ENCODE peak calls at places on chromosomes 11 and 22, in nine cellular contexts. P is ovary, S is kidney, T is RWPE1, Y is AG04450, Q is mammary epithelial cell, W is A549, C is keratinocyte, V is upper lobe of right lung. N is an unnamed sample.

GRCh38 chr11:77411238-77411637 is 62.7 kb downstream of the PAK1 start:
- DNase-seq in C (no peak), T (peak), V (peak), Q (peak), P (peak), W (peak), S (peak), Y (no peak), N (no peak)

GRCh38 chr11:108559904-108560303 is 33.7 kb downstream of the EXPH5 start:
- DNase-seq in C (no peak), Y (peak), T (no peak), V (no peak), W (no peak), Q (peak), S (no peak), P (no peak), N (no peak)

GRCh38 chr11:87256694-87257340 is 219.1 kb downstream of the TMEM135 start:
- DNase-seq in Q (no peak), P (no peak), Y (no peak), T (no peak), S (no peak), W (no peak), C (no peak), V (no peak), N (no peak)

GRCh38 chr11:64916040-64916847 is 765 bp downstream of the ATG2A start:
- DNase-seq in Q (peak), V (peak), Y (no peak), W (peak), T (peak), C (no peak), S (peak), P (peak), N (peak)

GRCh38 chr11:831951-832528 is 712 bp upstream of the CD151 start:
- DNase-seq in T (no peak), Y (no peak), C (no peak), V (no peak), Q (no peak), W (no peak), P (no peak), S (no peak), N (no peak)

GRCh38 chr22:27132896-27133500 is 475.6 kb downstream of the MIAT start:
- DNase-seq in P (no peak), Y (no peak), S (no peak), V (no peak), T (no peak), Q (no peak), W (no peak), C (no peak), N (no peak)

GRCh38 chr22:50293441-50294318 is 13.8 kb downstream of the PLXNB2 start:
- DNase-seq in T (no peak), C (no peak), W (no peak), V (peak), S (peak), Y (no peak), P (peak), Q (peak), N (no peak)

GRCh38 chr22:20528405-20528978 is 21.1 kb downstream of the MED15 start:
- DNase-seq in Y (no peak), P (no peak), Q (no peak), T (no peak), W (no peak), C (no peak), S (no peak), V (no peak), N (no peak)

GRCh38 chr11:95821640-95822039 is 31.3 kb downstream of the CEP57 start:
- DNase-seq in T (no peak), W (no peak), P (no peak), Q (peak), V (no peak), Y (no peak), S (no peak), C (no peak), N (no peak)

GRCh38 chr22:20565761-20566160 is 58.4 kb downstream of the MED15 start:
- DNase-seq in T (no peak), P (no peak), V (peak), W (no peak), Y (no peak), Q (no peak), S (no peak), C (no peak), N (no peak)

GRCh38 chr11:27238811-27239210 is 124.2 kb downstream of the CCDC34 start:
- DNase-seq in Y (no peak), S (no peak), V (no peak), W (no peak), C (no peak), P (no peak), Q (no peak), T (no peak), N (no peak)

GRCh38 chr11:27242591-27242990 is 120.4 kb downstream of the CCDC34 start:
- DNase-seq in V (no peak), Y (no peak), W (no peak), T (no peak), P (no peak), S (no peak), Q (peak), C (no peak), N (no peak)

GRCh38 chr11:27239305-27239942 is 123.6 kb downstream of the CCDC34 start:
- DNase-seq in C (no peak), S (no peak), V (no peak), W (no peak), P (no peak), Q (no peak), Y (no peak), T (no peak), N (no peak)

GRCh38 chr11:27244900-27245299 is 118.1 kb downstream of the CCDC34 start:
- DNase-seq in Q (no peak), V (no peak), C (no peak), P (no peak), Y (no peak), W (no peak), S (no peak), T (no peak), N (no peak)

GRCh38 chr11:27241316-27242122 is 121.5 kb downstream of the CCDC34 start:
- DNase-seq in V (no peak), Q (peak), C (peak), T (peak), Y (no peak), P (no peak), S (no peak), W (no peak), N (no peak)
- H3K27ac ChIP-seq in V (no peak), Q (no peak), C (no peak), T (no peak), Y (no peak), P (no peak), S (no peak), W (no peak), N (no peak)

GRCh38 chr11:56089697-56090096 is 3.4 kb upstream of the OR8I2 start:
- DNase-seq in Y (no peak), V (no peak), Q (no peak), W (no peak), C (no peak), S (no peak), T (no peak), P (no peak), N (no peak)
- TF ChIP-seq CTCF in Y (no peak), V (no peak), Q (no peak), W (peak), C (no peak), S (no peak), T (no peak), P (no peak), N (no peak)

GRCh38 chr22:46060292-46061123 is 83.5 kb upstream of the WNT7B start:
- DNase-seq in P (peak), T (no peak), W (no peak), Y (no peak), Q (peak), C (no peak), S (no peak), V (no peak), N (no peak)
- H3K27ac ChIP-seq in P (peak), T (peak), W (no peak), Y (no peak), Q (peak), C (no peak), S (no peak), V (peak), N (no peak)

GRCh38 chr11:6323291-6323905 is 3.1 kb upstream of the CAVIN3 start:
- DNase-seq in Y (no peak), S (no peak), V (no peak), P (no peak), W (no peak), T (no peak), Q (no peak), C (no peak), N (no peak)
- TF ChIP-seq CTCF in Y (no peak), S (no peak), V (no peak), P (no peak), W (no peak), T (no peak), Q (no peak), C (no peak), N (no peak)

DNA sequence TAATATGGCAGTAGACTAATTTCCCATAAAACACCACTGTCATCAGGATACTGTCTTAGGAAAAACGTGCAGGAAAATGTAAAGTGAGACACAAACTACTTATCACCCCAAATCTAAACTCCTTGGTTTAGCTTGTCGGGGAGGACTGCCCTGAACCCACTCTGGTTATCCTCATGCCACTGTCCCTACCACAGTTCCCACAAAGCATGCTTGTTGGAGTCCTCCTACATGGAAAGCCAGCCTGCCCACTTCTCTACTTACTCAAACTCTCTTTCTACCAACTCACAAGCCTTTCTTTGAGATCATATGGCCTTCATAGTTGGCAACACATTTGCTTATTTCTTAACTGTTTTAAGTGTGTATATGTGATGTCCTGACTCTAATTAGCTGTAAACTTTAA is 179.0 kb downstream of the SWAP70 start:
- DNase-seq in S (no peak), V (no peak), W (no peak), C (no peak), P (no peak), Q (no peak), T (no peak), Y (no peak), N (no peak)
- H3K27ac ChIP-seq in S (no peak), V (no peak), W (no peak), C (no peak), P (no peak), Q (no peak), T (no peak), Y (no peak), N (no peak)

GRCh38 chr11:17405232-17406005 is 17.0 kb upstream of the KCNJ11 start:
- DNase-seq in P (no peak), W (peak), S (peak), T (no peak), C (no peak), Q (peak), Y (no peak), V (peak), N (no peak)
- TF ChIP-seq CTCF in P (no peak), W (peak), S (no peak), T (no peak), C (no peak), Q (no peak), Y (peak), V (peak), N (no peak)

GRCh38 chr11:2209370-2209801 is 37.8 kb upstream of the TH start:
- DNase-seq in Q (no peak), T (no peak), S (peak), V (peak), Y (no peak), P (no peak), W (no peak), C (no peak), N (peak)
- H3K27ac ChIP-seq in Q (no peak), T (peak), S (no peak), V (no peak), Y (no peak), P (no peak), W (no peak), C (no peak), N (no peak)

DNA sequence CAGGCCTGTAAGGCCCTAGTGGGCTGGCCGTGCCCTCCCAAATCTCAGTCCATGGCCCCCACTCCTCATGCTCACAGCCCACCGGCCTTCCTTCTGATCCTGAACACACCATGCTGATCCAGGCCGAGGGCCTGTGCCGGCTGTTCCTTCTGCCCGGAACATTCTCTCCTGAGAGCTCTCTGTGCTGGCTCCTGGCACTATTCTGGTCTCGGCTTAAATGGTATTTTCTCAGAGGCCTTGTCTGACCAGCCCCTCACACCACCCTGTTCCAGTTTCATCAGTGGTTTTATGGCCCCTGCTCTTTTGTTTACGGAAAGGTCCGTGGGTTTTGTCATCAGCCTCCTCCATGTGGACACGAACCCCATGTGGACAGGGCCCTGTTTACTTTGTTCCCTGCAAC is 22.0 kb downstream of the SPTBN2 start:
- DNase-seq in Q (no peak), W (no peak), S (no peak), T (no peak), V (no peak), Y (no peak), C (no peak), P (no peak), N (no peak)
- TF ChIP-seq CTCF in Q (no peak), W (no peak), S (no peak), T (no peak), V (no peak), Y (no peak), C (no peak), P (no peak), N (no peak)

DNA sequence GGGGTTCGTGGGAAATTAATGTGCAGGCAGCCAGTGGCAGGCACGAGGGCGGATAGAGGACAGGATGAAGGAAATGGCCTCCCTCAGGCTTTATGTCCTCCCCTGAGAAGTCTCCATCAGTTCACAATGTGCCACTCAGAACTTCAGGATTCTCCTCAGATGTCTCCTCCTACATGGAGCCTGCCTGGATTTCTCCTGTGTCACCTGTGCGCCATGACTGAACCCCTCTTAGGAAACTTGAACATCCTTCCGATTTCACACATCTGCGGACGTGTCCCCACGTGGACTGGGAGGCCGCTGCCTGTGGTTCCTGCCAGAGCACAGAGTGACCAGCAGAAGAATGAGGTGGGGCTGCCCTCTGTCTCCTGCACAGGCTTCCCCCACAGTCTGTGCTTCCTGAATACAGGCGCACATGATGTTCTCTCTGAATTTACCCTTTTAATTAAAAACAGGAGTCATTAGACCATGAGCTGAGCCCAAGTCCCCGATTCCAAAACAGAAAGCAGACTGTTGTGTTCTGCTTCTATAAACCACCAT is 1086.0 kb downstream of the TBC1D22A start:
- DNase-seq in C (no peak), S (no peak), P (no peak), Q (no peak), Y (no peak), V (no peak), W (no peak), T (no peak), N (no peak)
- H3K27ac ChIP-seq in C (no peak), S (no peak), P (no peak), Q (no peak), Y (no peak), V (no peak), W (no peak), T (no peak), N (no peak)

GRCh38 chr11:132844956-132845355 is 687.3 kb downstream of the OPCML start:
- DNase-seq in V (no peak), C (no peak), T (peak), P (no peak), W (no peak), S (no peak), Q (peak), Y (peak), N (no peak)

GRCh38 chr11:132851247-132851646 is 681.1 kb downstream of the OPCML start:
- DNase-seq in S (no peak), V (no peak), P (no peak), Q (no peak), T (no peak), W (no peak), Y (no peak), C (no peak), N (no peak)

GRCh38 chr11:132850106-132850505 is 682.2 kb downstream of the OPCML start:
- DNase-seq in Q (no peak), S (no peak), C (no peak), Y (no peak), W (no peak), P (no peak), T (no peak), V (no peak), N (no peak)

GRCh38 chr11:132848336-132848735 is 684.0 kb downstream of the OPCML start:
- DNase-seq in W (no peak), S (no peak), Y (no peak), T (no peak), V (no peak), Q (peak), C (no peak), P (no peak), N (no peak)

DNA sequence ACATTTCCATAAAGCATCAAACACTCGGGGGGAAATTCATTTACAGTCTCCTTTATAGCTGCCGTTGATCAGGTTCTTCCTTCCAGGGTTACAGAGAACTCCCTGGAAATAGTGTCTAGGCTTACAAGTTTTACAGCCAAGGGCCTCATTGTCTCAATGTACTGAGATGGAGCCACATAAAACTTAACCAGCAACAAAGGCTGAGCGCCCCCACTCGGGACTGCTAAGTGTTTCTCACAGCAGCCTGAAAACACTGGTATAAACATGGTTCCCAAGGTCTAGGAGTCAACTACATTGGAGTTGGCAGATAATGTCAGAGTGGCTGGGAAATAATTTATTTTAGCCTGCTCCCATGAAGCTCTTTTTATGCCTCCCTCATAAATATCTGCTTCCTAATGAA is 686.2 kb downstream of the OPCML start:
- DNase-seq in Y (no peak), C (no peak), V (no peak), W (no peak), S (no peak), Q (no peak), T (no peak), P (no peak), N (no peak)
- TF ChIP-seq CTCF in Y (no peak), C (no peak), V (no peak), W (no peak), S (no peak), Q (no peak), T (no peak), P (no peak), N (no peak)